ENCODE peak calls at places on chromosomes 11 and 22, in nine cellular contexts. X is GM23338, J is foreskin keratinocyte, I is transverse colon, P is ovary, D is colonic mucosa, U is AG04449, M is lung, L is pancreas. E is an unnamed sample.
A peak's percentile ranks its signal among the peaks of the same experiment; 100 is the strongest.

GRCh38 chr11:64856382-64857227 is 12.2 kb upstream of the CDC42BPG start:
- DNase-seq in L (no peak), D (peak; percentile 45), X (no peak), I (peak; percentile 70), U (no peak), P (no peak), J (peak; percentile 77), M (peak; percentile 80), E (peak; percentile 91)

GRCh38 chr11:27242591-27242990 is 120.4 kb downstream of the CCDC34 start:
- DNase-seq in L (no peak), U (peak; percentile 89), M (no peak), P (no peak), J (no peak), X (no peak), I (no peak), D (no peak), E (no peak)

GRCh38 chr22:38935023-38935422 is 22.4 kb upstream of the APOBEC3A start:
- DNase-seq in L (peak; percentile 93), D (peak; percentile 99), I (peak; percentile 99), P (no peak), U (no peak), M (peak; percentile 90), X (no peak), J (no peak), E (peak; percentile 97)

GRCh38 chr11:3056296-3057068 is 741 bp downstream of the CARS1 start:
- DNase-seq in L (no peak), P (peak; percentile 48), X (peak; percentile 38), J (no peak), I (peak; percentile 37), D (peak; percentile 54), M (peak; percentile 44), U (no peak), E (peak; percentile 17)

GRCh38 chr11:112977620-112978212 is 16.5 kb downstream of the NCAM1 start:
- DNase-seq in P (no peak), M (no peak), I (no peak), J (no peak), X (no peak), D (no peak), L (no peak), U (no peak), E (no peak)

GRCh38 chr22:35021166-35021565 is 44.8 kb upstream of the ISX start:
- DNase-seq in I (peak; percentile 77), U (no peak), L (no peak), J (no peak), X (no peak), P (no peak), D (peak; percentile 78), M (no peak), E (no peak)

GRCh38 chr22:37905534-37906363 is at the start of gene MICALL1:
- DNase-seq in M (peak; percentile 61), P (peak; percentile 81), U (no peak), L (peak; percentile 74), I (peak; percentile 85), J (peak; percentile 70), X (peak; percentile 82), D (peak; percentile 72), E (peak; percentile 90)

GRCh38 chr11:76074178-76075112 is 131.9 kb downstream of the WNT11 start:
- DNase-seq in M (no peak), D (no peak), U (no peak), J (no peak), X (no peak), I (no peak), P (no peak), L (no peak), E (no peak)

GRCh38 chr22:44665115-44665514 is 36.9 kb upstream of the PRR5 start:
- DNase-seq in M (no peak), L (peak; percentile 47), I (peak; percentile 32), J (no peak), U (no peak), X (peak; percentile 42), P (no peak), D (no peak), E (no peak)

GRCh38 chr22:32255726-32256125 is 579 bp upstream of the SLC5A4 start:
- DNase-seq in P (no peak), D (no peak), I (no peak), M (no peak), X (no peak), J (no peak), U (no peak), L (no peak), E (no peak)

GRCh38 chr22:42176271-42176670 is 45.7 kb upstream of the CYP2D6 start:
- DNase-seq in L (no peak), P (no peak), J (no peak), I (no peak), D (no peak), X (no peak), U (no peak), M (no peak), E (no peak)

GRCh38 chr11:66429983-66430602 is 8.6 kb downstream of the MRPL11 start:
- DNase-seq in M (peak; percentile 65), D (peak; percentile 65), P (peak; percentile 58), L (peak; percentile 50), U (no peak), J (no peak), X (peak; percentile 94), I (peak; percentile 78), E (peak; percentile 79)

GRCh38 chr11:112962854-112963367 is 1.7 kb downstream of the NCAM1 start:
- DNase-seq in U (no peak), M (no peak), D (peak; percentile 42), L (peak; percentile 31), P (peak; percentile 75), I (peak; percentile 44), X (peak; percentile 71), J (no peak), E (no peak)

GRCh38 chr11:102599642-102600261 is 25.4 kb downstream of the MMP20 start:
- DNase-seq in U (peak; percentile 70), M (no peak), L (no peak), X (no peak), I (no peak), J (peak; percentile 91), P (no peak), D (no peak), E (peak; percentile 48)

GRCh38 chr11:126680109-126680508 is 320.5 kb downstream of the KIRREL3 start:
- DNase-seq in M (no peak), P (no peak), X (no peak), D (no peak), I (no peak), U (no peak), L (no peak), J (no peak), E (no peak)

DNA sequence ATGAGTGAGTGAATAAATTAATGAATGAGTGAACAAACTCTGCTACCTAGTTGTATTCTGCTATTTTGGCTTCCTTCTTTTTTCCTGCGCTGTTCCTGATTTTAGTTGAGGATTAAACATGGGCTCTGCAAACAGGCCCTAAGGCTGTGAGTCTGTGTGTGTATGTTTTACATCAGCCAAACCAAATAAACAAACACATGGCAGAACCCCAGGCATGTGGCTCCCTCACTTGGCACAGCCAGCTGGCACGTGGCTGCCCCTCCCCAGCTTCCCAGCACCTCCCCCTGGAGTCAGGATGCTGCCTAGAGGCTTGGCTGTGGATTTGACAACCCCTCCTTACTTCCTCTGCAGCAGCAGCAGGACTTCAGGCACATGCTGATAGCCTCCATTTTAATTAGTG is 593.2 kb downstream of the INSC start:
- DNase-seq in I (peak; percentile 17), X (peak; percentile 11), U (no peak), L (peak; percentile 71), J (no peak), M (no peak), D (peak; percentile 34), P (peak; percentile 27), E (peak; percentile 50)
- TF ChIP-seq CTCF in I (no peak), X (peak; percentile 4), U (no peak), L (no peak), J (no peak), M (no peak), D (no peak), P (no peak), E (no peak)

DNA sequence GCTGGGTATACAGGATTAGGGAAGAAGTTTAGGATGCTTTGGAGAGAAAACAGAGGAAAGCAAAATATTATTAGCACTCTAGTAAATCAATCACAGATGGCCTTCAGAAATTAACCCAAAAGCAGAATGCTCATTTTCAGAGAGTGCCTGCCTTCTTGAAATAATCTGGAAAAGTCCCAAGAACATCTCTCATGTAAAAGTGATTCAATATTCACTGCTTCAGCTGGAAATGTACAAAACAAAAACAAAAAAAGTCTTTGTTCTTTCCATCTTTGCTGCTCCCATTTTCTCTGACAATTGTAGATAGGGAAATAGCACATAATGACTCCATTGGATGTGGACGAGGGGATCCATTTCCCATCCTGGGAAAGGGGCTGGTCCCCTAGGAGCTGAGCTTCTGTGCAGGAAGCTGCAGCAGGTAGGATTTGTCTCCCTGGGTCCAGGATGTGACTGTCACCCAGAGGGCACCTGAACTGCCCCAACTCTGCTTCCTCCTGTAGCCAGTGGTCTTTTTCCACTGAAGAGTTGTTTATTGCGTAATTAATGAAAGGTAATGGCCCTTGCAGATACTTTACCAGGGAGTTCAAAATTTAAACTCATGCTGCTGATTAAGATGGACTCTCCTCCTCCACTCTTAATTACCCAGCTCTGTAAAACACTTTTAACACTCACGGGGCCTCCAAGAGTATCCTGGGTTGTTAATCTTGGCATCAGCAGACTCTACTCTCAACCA is 57.9 kb downstream of the SC5D start:
- DNase-seq in P (no peak), M (no peak), U (no peak), I (no peak), X (no peak), L (no peak), D (no peak), J (no peak), E (no peak)
- TF ChIP-seq CTCF in P (no peak), M (no peak), U (no peak), I (no peak), X (no peak), L (no peak), D (no peak), J (no peak), E (no peak)

GRCh38 chr11:120564573-120565301 is 53.2 kb downstream of the GRIK4 start:
- DNase-seq in X (peak; percentile 46), P (peak; percentile 67), L (no peak), M (no peak), U (no peak), D (no peak), I (no peak), J (no peak), E (peak; percentile 20)
- TF ChIP-seq CTCF in X (peak; percentile 32), P (no peak), L (no peak), M (no peak), U (peak; percentile 45), D (no peak), I (no peak), J (no peak), E (no peak)

GRCh38 chr11:70496591-70497535 is 98.5 kb downstream of the CTTN start:
- DNase-seq in P (no peak), X (no peak), D (no peak), M (no peak), U (no peak), L (no peak), I (no peak), J (no peak), E (no peak)

GRCh38 chr11:70498171-70498571 is 99.8 kb downstream of the CTTN start:
- DNase-seq in U (no peak), P (no peak), I (no peak), L (no peak), J (no peak), D (no peak), X (no peak), M (no peak), E (no peak)

GRCh38 chr11:70495351-70496310 is 97.3 kb downstream of the CTTN start:
- DNase-seq in X (no peak), I (no peak), J (no peak), L (no peak), P (no peak), U (no peak), D (no peak), M (no peak), E (no peak)

GRCh38 chr11:70498976-70499801 is 100.9 kb downstream of the CTTN start:
- DNase-seq in J (no peak), L (no peak), X (no peak), U (no peak), P (no peak), I (no peak), M (no peak), D (no peak), E (no peak)

GRCh38 chr11:70497536-70498075 is 99.3 kb downstream of the CTTN start:
- DNase-seq in P (no peak), U (no peak), X (no peak), D (no peak), M (no peak), I (no peak), L (no peak), J (no peak), E (no peak)
- TF ChIP-seq CTCF in P (no peak), U (no peak), X (no peak), D (no peak), M (no peak), I (no peak), L (no peak), J (no peak), E (no peak)

E was measured in Calu3.